ENCODE peak calls at places on chromosome 6, in ten cellular contexts. One of them, this sample, is unnamed.

GRCh38 chr6:35543459-35544193 is 30.9 kb upstream of the TULP1 start:
- DNase-seq in fibroblast of villous mesenchyme: no peak
- DNase-seq in CD4-positive, alpha-beta memory T cell: no peak
- DNase-seq in LHCN-M2: no peak
- DNase-seq in effector CD4-positive, alpha-beta T cell: no peak
- DNase-seq in A549: no peak
- DNase-seq in GM23248: no peak
- DNase-seq in activated CD4-positive, CD25-positive, alpha-beta regulatory T cell: no peak
- DNase-seq in endothelial cell: no peak
- DNase-seq in ureter: no peak
- DNase-seq in this sample: no peak

GRCh38 chr6:74892091-74892490 is 313.8 kb downstream of the COL12A1 start:
- DNase-seq in effector CD4-positive, alpha-beta T cell: no peak
- DNase-seq in CD4-positive, alpha-beta memory T cell: no peak
- DNase-seq in GM23248: no peak
- DNase-seq in endothelial cell: no peak
- DNase-seq in A549: no peak
- DNase-seq in activated CD4-positive, CD25-positive, alpha-beta regulatory T cell: no peak
- DNase-seq in fibroblast of villous mesenchyme: no peak
- DNase-seq in LHCN-M2: no peak
- DNase-seq in ureter: no peak
- DNase-seq in this sample: no peak

GRCh38 chr6:122803056-122803695 is 14.1 kb downstream of the SMPDL3A start:
- DNase-seq in fibroblast of villous mesenchyme: peak
- DNase-seq in ureter: no peak
- DNase-seq in effector CD4-positive, alpha-beta T cell: no peak
- DNase-seq in A549: no peak
- DNase-seq in CD4-positive, alpha-beta memory T cell: no peak
- DNase-seq in activated CD4-positive, CD25-positive, alpha-beta regulatory T cell: no peak
- DNase-seq in GM23248: peak
- DNase-seq in LHCN-M2: no peak
- DNase-seq in endothelial cell: no peak
- DNase-seq in this sample: no peak

GRCh38 chr6:21595265-21595950 is 1.9 kb downstream of the SOX4 start:
- DNase-seq in activated CD4-positive, CD25-positive, alpha-beta regulatory T cell: no peak
- DNase-seq in A549: peak
- DNase-seq in endothelial cell: peak
- DNase-seq in fibroblast of villous mesenchyme: peak
- DNase-seq in effector CD4-positive, alpha-beta T cell: no peak
- DNase-seq in LHCN-M2: peak
- DNase-seq in CD4-positive, alpha-beta memory T cell: peak
- DNase-seq in ureter: peak
- DNase-seq in GM23248: peak
- DNase-seq in this sample: no peak

GRCh38 chr6:51618563-51618962 is 468.9 kb downstream of the PKHD1 start:
- DNase-seq in endothelial cell: no peak
- DNase-seq in activated CD4-positive, CD25-positive, alpha-beta regulatory T cell: no peak
- DNase-seq in fibroblast of villous mesenchyme: no peak
- DNase-seq in LHCN-M2: no peak
- DNase-seq in A549: peak
- DNase-seq in CD4-positive, alpha-beta memory T cell: no peak
- DNase-seq in ureter: no peak
- DNase-seq in effector CD4-positive, alpha-beta T cell: no peak
- DNase-seq in GM23248: no peak
- DNase-seq in this sample: no peak

GRCh38 chr6:71486466-71486865 is 197.9 kb downstream of the OGFRL1 start:
- DNase-seq in LHCN-M2: peak
- DNase-seq in endothelial cell: no peak
- DNase-seq in activated CD4-positive, CD25-positive, alpha-beta regulatory T cell: no peak
- DNase-seq in ureter: no peak
- DNase-seq in GM23248: peak
- DNase-seq in CD4-positive, alpha-beta memory T cell: no peak
- DNase-seq in A549: no peak
- DNase-seq in fibroblast of villous mesenchyme: no peak
- DNase-seq in effector CD4-positive, alpha-beta T cell: no peak
- DNase-seq in this sample: no peak

GRCh38 chr6:41568585-41569384 is 22.6 kb downstream of the FOXP4 start:
- DNase-seq in activated CD4-positive, CD25-positive, alpha-beta regulatory T cell: no peak
- DNase-seq in CD4-positive, alpha-beta memory T cell: no peak
- DNase-seq in effector CD4-positive, alpha-beta T cell: no peak
- DNase-seq in LHCN-M2: no peak
- DNase-seq in fibroblast of villous mesenchyme: peak
- DNase-seq in endothelial cell: no peak
- DNase-seq in ureter: no peak
- DNase-seq in GM23248: no peak
- DNase-seq in A549: peak
- DNase-seq in this sample: no peak

GRCh38 chr6:37126554-37126906 is 43.4 kb upstream of the PIM1 start:
- DNase-seq in activated CD4-positive, CD25-positive, alpha-beta regulatory T cell: no peak
- DNase-seq in endothelial cell: no peak
- DNase-seq in CD4-positive, alpha-beta memory T cell: no peak
- DNase-seq in effector CD4-positive, alpha-beta T cell: no peak
- DNase-seq in fibroblast of villous mesenchyme: no peak
- DNase-seq in ureter: no peak
- DNase-seq in LHCN-M2: no peak
- DNase-seq in A549: no peak
- DNase-seq in GM23248: no peak
- DNase-seq in this sample: no peak

GRCh38 chr6:170096803-170097504 is 193.9 kb downstream of the DLL1 start:
- DNase-seq in activated CD4-positive, CD25-positive, alpha-beta regulatory T cell: no peak
- DNase-seq in CD4-positive, alpha-beta memory T cell: no peak
- DNase-seq in GM23248: no peak
- DNase-seq in ureter: peak
- DNase-seq in LHCN-M2: no peak
- DNase-seq in endothelial cell: peak
- DNase-seq in effector CD4-positive, alpha-beta T cell: no peak
- DNase-seq in fibroblast of villous mesenchyme: no peak
- DNase-seq in A549: no peak
- DNase-seq in this sample: no peak

GRCh38 chr6:12198851-12199250 is 91.3 kb upstream of the EDN1 start:
- DNase-seq in activated CD4-positive, CD25-positive, alpha-beta regulatory T cell: no peak
- DNase-seq in GM23248: no peak
- DNase-seq in endothelial cell: no peak
- DNase-seq in CD4-positive, alpha-beta memory T cell: no peak
- DNase-seq in effector CD4-positive, alpha-beta T cell: no peak
- DNase-seq in A549: no peak
- DNase-seq in LHCN-M2: no peak
- DNase-seq in fibroblast of villous mesenchyme: no peak
- DNase-seq in ureter: no peak
- DNase-seq in this sample: no peak

GRCh38 chr6:129672883-129673631 is 36.9 kb downstream of the ARHGAP18 start:
- DNase-seq in ureter: no peak
- DNase-seq in effector CD4-positive, alpha-beta T cell: no peak
- DNase-seq in A549: peak
- DNase-seq in GM23248: peak
- DNase-seq in activated CD4-positive, CD25-positive, alpha-beta regulatory T cell: no peak
- DNase-seq in fibroblast of villous mesenchyme: peak
- DNase-seq in endothelial cell: no peak
- DNase-seq in LHCN-M2: peak
- DNase-seq in CD4-positive, alpha-beta memory T cell: peak
- DNase-seq in this sample: peak

GRCh38 chr6:110615723-110616122 is 139.3 kb upstream of the SLC22A16 start:
- DNase-seq in ureter: no peak
- DNase-seq in endothelial cell: no peak
- DNase-seq in CD4-positive, alpha-beta memory T cell: no peak
- DNase-seq in LHCN-M2: no peak
- DNase-seq in fibroblast of villous mesenchyme: no peak
- DNase-seq in activated CD4-positive, CD25-positive, alpha-beta regulatory T cell: no peak
- DNase-seq in A549: no peak
- DNase-seq in effector CD4-positive, alpha-beta T cell: no peak
- DNase-seq in GM23248: no peak
- DNase-seq in this sample: no peak

GRCh38 chr6:55812509-55812908 is 62.9 kb downstream of the BMP5 start:
- DNase-seq in LHCN-M2: no peak
- DNase-seq in CD4-positive, alpha-beta memory T cell: no peak
- DNase-seq in ureter: no peak
- DNase-seq in GM23248: no peak
- DNase-seq in effector CD4-positive, alpha-beta T cell: no peak
- DNase-seq in activated CD4-positive, CD25-positive, alpha-beta regulatory T cell: no peak
- DNase-seq in fibroblast of villous mesenchyme: no peak
- DNase-seq in endothelial cell: no peak
- DNase-seq in A549: no peak
- DNase-seq in this sample: no peak

GRCh38 chr6:34386316-34387137 is 5.9 kb downstream of the NUDT3 start:
- DNase-seq in activated CD4-positive, CD25-positive, alpha-beta regulatory T cell: no peak
- DNase-seq in A549: peak
- DNase-seq in ureter: no peak
- DNase-seq in CD4-positive, alpha-beta memory T cell: no peak
- DNase-seq in fibroblast of villous mesenchyme: peak
- DNase-seq in GM23248: peak
- DNase-seq in LHCN-M2: peak
- DNase-seq in effector CD4-positive, alpha-beta T cell: no peak
- DNase-seq in endothelial cell: no peak
- DNase-seq in this sample: peak

GRCh38 chr6:12263403-12263802 is 26.8 kb upstream of the EDN1 start:
- DNase-seq in A549: no peak
- DNase-seq in CD4-positive, alpha-beta memory T cell: no peak
- DNase-seq in ureter: no peak
- DNase-seq in activated CD4-positive, CD25-positive, alpha-beta regulatory T cell: no peak
- DNase-seq in GM23248: no peak
- DNase-seq in LHCN-M2: no peak
- DNase-seq in fibroblast of villous mesenchyme: no peak
- DNase-seq in effector CD4-positive, alpha-beta T cell: no peak
- DNase-seq in endothelial cell: no peak
- DNase-seq in this sample: no peak

GRCh38 chr6:160853946-160854345 is 137.6 kb upstream of the MAP3K4 start:
- DNase-seq in fibroblast of villous mesenchyme: no peak
- DNase-seq in LHCN-M2: no peak
- DNase-seq in A549: no peak
- DNase-seq in activated CD4-positive, CD25-positive, alpha-beta regulatory T cell: no peak
- DNase-seq in endothelial cell: no peak
- DNase-seq in ureter: no peak
- DNase-seq in CD4-positive, alpha-beta memory T cell: no peak
- DNase-seq in effector CD4-positive, alpha-beta T cell: no peak
- DNase-seq in GM23248: no peak
- DNase-seq in this sample: no peak

GRCh38 chr6:170029416-170030283 is 261.2 kb downstream of the DLL1 start:
- DNase-seq in activated CD4-positive, CD25-positive, alpha-beta regulatory T cell: no peak
- DNase-seq in LHCN-M2: no peak
- DNase-seq in effector CD4-positive, alpha-beta T cell: no peak
- DNase-seq in endothelial cell: no peak
- DNase-seq in fibroblast of villous mesenchyme: no peak
- DNase-seq in GM23248: no peak
- DNase-seq in CD4-positive, alpha-beta memory T cell: no peak
- DNase-seq in A549: no peak
- DNase-seq in ureter: peak
- DNase-seq in this sample: no peak

GRCh38 chr6:119384444-119384843 is 34.9 kb upstream of the MAN1A1 start:
- DNase-seq in effector CD4-positive, alpha-beta T cell: no peak
- DNase-seq in LHCN-M2: no peak
- DNase-seq in ureter: no peak
- DNase-seq in fibroblast of villous mesenchyme: peak
- DNase-seq in A549: no peak
- DNase-seq in GM23248: no peak
- DNase-seq in CD4-positive, alpha-beta memory T cell: no peak
- DNase-seq in activated CD4-positive, CD25-positive, alpha-beta regulatory T cell: no peak
- DNase-seq in endothelial cell: no peak
- DNase-seq in this sample: peak

GRCh38 chr6:118542184-118542952 is 5.7 kb upstream of the PLN start:
- DNase-seq in A549: no peak
- DNase-seq in LHCN-M2: peak
- DNase-seq in endothelial cell: no peak
- DNase-seq in activated CD4-positive, CD25-positive, alpha-beta regulatory T cell: no peak
- DNase-seq in fibroblast of villous mesenchyme: no peak
- DNase-seq in ureter: no peak
- DNase-seq in GM23248: peak
- DNase-seq in effector CD4-positive, alpha-beta T cell: no peak
- DNase-seq in CD4-positive, alpha-beta memory T cell: no peak
- DNase-seq in this sample: peak